ENCODE peak calls at places on chromosomes 13 and 19, in four cellular contexts. C is sigmoid colon, T is ovary, S is adipocyte. Y is an unnamed sample. For H3K4me1, the result is how much of the 10 kb centered on the place peaks cover.

GRCh38 chr13:96141032-96141431 is 51.1 kb downstream of the HS6ST3 start:
- DNase-seq in C (no peak), S (peak), T (no peak), Y (no peak)

GRCh38 chr13:52862358-52863206 is 14.1 kb upstream of the PCDH8 start:
- DNase-seq in T (no peak), C (no peak), S (no peak), Y (no peak)

GRCh38 chr13:112976526-112976925 is 7.5 kb downstream of the MCF2L start:
- DNase-seq in C (no peak), S (no peak), T (no peak), Y (no peak)

GRCh38 chr13:40657961-40658360 is 8.5 kb downstream of the FOXO1 start:
- DNase-seq in C (no peak), S (no peak), T (no peak), Y (no peak)

GRCh38 chr13:26616126-26616525 is 58.6 kb downstream of the WASF3 start:
- DNase-seq in C (no peak), S (peak), T (no peak), Y (no peak)

GRCh38 chr19:42511340-42511739 is 16.9 kb downstream of the CEACAM1 start:
- DNase-seq in S (no peak), T (no peak), C (no peak), Y (no peak)

GRCh38 chr19:22620401-22620800 is 13.7 kb upstream of the ZNF492 start:
- DNase-seq in S (no peak), C (no peak), T (no peak), Y (no peak)

GRCh38 chr13:46492946-46493345 is 60.0 kb upstream of the LRCH1 start:
- DNase-seq in S (peak), T (no peak), C (no peak), Y (no peak)

GRCh38 chr13:33270906-33271538 is 14.5 kb downstream of the STARD13 start:
- DNase-seq in T (no peak), C (no peak), S (peak), Y (no peak)

GRCh38 chr13:109790071-109790470 is 3.7 kb upstream of the IRS2 start:
- DNase-seq in T (no peak), C (no peak), S (peak), Y (no peak)

GRCh38 chr19:29260477-29261317 is 47.7 kb upstream of the UQCRFS1 start:
- DNase-seq in T (no peak), C (no peak), S (peak), Y (no peak)

GRCh38 chr13:112333756-112334543 is 42.2 kb upstream of the SPACA7 start:
- DNase-seq in S (no peak), C (no peak), T (no peak), Y (peak)

GRCh38 chr19:16398530-16399241 is 73.1 kb downstream of the EPS15L1 start:
- DNase-seq in S (no peak), C (no peak), T (no peak), Y (no peak)

GRCh38 chr13:32080328-32080744 is 48.8 kb downstream of the FRY start:
- DNase-seq in S (no peak), C (no peak), T (no peak), Y (no peak)

GRCh38 chr19:29714953-29715694 is at the start of gene C19orf12:
- DNase-seq in S (peak), T (peak), C (peak), Y (peak)

GRCh38 chr13:109816112-109816978 is 30.0 kb upstream of the IRS2 start:
- DNase-seq in S (no peak), T (no peak), C (no peak), Y (no peak)

GRCh38 chr19:11598103-11598483 is 810 bp downstream of the ZNF627 start:
- DNase-seq in T (no peak), S (no peak), C (peak), Y (no peak)

GRCh38 chr19:15288146-15288963 is 44.0 kb downstream of the BRD4 start:
- DNase-seq in S (peak), C (peak), T (no peak), Y (peak)

GRCh38 chr13:99465454-99465853 is 35.8 kb upstream of the TM9SF2 start:
- DNase-seq in C (no peak), T (no peak), S (no peak), Y (no peak)

GRCh38 chr13:53136554-53136953 is 107.9 kb downstream of the OLFM4 start:
- DNase-seq in C (no peak), T (no peak), S (no peak), Y (no peak)

GRCh38 chr13:76386316-76386715 is 499.9 kb downstream of the KCTD12 start:
- DNase-seq in C (no peak), S (no peak), T (no peak), Y (no peak)

GRCh38 chr19:13914777-13915176 is 8.8 kb downstream of the CC2D1A start:
- DNase-seq in S (no peak), C (no peak), T (no peak), Y (no peak)

GRCh38 chr19:23817519-23817918 is 58.8 kb upstream of the ZNF681 start:
- DNase-seq in C (no peak), T (no peak), S (peak), Y (no peak)

GRCh38 chr13:81671103-81671502 is 1330.2 kb upstream of the SPRY2 start:
- DNase-seq in T (no peak), C (no peak), S (no peak), Y (no peak)

GRCh38 chr13:72284791-72285190 is 417.8 kb upstream of the DACH1 start:
- DNase-seq in C (no peak), T (no peak), S (no peak), Y (no peak)

GRCh38 chr19:17073869-17074627 is 1.2 kb downstream of the HAUS8 start:
- DNase-seq in C (no peak), S (no peak), T (no peak), Y (no peak)

GRCh38 chr13:25958983-25959382 is 92.8 kb downstream of the SHISA2 start:
- DNase-seq in C (no peak), S (no peak), T (no peak), Y (no peak)

GRCh38 chr13:107824636-107825035 is 390.7 kb downstream of the LIG4 start:
- DNase-seq in C (no peak), S (no peak), T (no peak), Y (no peak)

GRCh38 chr19:56155124-56155687 is 14.1 kb downstream of the ZNF444 start:
- DNase-seq in T (no peak), S (no peak), C (no peak), Y (no peak)

GRCh38 chr13:50129923-50130685 is 114.9 kb downstream of the KCNRG start:
- DNase-seq in C (peak), T (peak), S (peak), Y (peak)
- H3K4me1 ChIP-seq in C (under half), T (under half), S (under half), Y (under half)

GRCh38 chr13:106163426-106163825 is 372.0 kb downstream of the EFNB2 start:
- DNase-seq in C (no peak), T (no peak), S (no peak), Y (no peak)
- H3K4me1 ChIP-seq in C (under half), T (under half), S (under half), Y (under half)

DNA sequence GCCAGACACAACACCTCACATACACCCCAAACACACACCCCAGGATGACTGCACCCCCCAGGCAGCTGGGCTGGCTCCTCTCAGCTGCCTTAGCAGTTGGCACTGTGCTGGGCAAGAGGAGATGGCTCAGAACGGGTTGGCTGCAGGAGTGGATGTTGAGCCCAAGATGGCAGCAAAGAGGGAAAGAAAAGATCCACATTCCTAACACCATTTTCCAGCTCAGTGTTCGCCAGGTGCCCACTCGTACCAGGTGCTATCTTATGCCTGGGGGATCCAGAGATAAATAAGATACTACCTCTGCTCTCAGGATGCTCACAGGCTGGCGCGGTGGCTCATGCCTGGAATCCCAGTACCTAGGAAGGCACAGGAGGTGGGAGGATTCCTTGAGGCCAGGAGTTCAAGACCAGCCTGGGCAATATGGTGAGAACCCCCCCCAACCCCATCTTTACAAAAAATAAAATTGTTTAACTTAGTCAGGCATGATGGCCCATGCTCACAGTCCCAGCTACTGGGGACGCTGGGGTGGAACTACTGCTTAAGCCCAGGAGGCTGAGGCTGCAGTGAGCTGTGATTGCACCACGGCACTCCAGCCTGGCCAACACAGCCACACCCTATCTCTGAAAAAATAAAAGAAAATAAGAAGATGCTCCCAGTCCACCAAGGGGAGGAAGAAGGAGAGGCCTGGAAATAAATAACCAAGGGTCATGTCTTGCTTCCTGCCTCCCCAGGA is 89.7 kb upstream of the ZNF507 start:
- DNase-seq in C (no peak), S (no peak), T (no peak), Y (no peak)
- H3K4me1 ChIP-seq in C (under half), S (under half), T (under half), Y (under half)

GRCh38 chr19:703329-703650 is 5.4 kb upstream of the PALM start:
- DNase-seq in T (no peak), S (no peak), C (no peak), Y (no peak)
- H3K4me1 ChIP-seq in T (under half), S (under half), C (under half), Y (under half)

DNA sequence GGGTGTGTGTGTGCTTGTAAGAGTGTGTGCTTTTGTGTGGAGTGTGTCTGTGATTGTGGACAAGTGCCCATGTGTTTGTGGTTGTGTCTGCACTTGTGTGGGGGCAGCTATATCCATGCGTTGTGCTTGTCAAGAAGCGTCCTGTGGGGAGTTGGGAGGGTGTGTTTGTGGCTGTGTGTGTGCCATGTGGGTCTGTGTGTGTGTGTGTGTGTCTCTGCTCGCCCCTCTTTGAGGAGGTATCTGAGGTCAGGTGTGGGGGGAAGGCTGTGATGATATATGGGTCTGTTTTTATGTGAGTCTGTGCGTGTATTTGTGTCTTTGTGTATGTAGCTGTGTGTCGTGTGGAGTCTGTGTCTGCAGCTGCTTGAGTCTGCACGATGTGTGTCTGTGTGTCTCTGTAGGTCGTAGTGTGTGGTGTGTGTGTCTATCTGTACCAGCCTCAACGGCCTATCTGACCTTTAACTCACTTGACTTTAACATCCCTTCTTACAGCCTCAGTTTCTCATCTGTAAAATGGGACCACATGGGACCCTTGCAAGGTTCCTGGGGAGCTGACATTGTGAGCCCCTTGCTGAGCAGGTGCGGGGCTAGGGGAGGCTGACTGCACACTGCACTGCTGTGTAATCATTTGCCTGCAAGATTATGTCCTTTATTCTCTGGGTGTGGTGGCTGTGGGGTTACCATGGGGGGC is 4.0 kb upstream of the NFIC start:
- DNase-seq in S (no peak), C (no peak), T (no peak), Y (no peak)
- H3K4me1 ChIP-seq in S (under half), C (under half), T (under half), Y (under half)

DNA sequence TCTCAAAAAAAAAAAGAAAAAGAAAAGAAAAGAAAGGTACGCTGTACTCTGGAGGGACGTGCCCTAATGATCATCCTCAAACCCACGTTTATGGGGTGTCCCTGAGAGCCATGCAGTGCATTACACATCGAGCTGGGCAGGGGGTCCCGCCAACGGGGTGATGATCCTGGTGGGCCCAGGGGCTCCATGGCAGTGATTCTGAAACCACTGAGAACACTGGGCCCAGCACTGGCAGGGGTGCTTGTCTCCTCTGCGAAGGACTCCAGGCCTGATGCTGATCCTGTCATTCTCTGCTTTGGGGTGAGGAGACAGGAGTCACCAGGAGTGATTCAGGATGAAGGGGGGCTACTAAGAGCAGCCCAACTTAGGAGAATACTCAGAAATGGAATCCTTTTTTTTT is 18.7 kb downstream of the MOB3A start:
- DNase-seq in T (no peak), C (no peak), S (no peak), Y (peak)
- H3K4me1 ChIP-seq in T (under half), C (under half), S (under half), Y (under half)

DNA sequence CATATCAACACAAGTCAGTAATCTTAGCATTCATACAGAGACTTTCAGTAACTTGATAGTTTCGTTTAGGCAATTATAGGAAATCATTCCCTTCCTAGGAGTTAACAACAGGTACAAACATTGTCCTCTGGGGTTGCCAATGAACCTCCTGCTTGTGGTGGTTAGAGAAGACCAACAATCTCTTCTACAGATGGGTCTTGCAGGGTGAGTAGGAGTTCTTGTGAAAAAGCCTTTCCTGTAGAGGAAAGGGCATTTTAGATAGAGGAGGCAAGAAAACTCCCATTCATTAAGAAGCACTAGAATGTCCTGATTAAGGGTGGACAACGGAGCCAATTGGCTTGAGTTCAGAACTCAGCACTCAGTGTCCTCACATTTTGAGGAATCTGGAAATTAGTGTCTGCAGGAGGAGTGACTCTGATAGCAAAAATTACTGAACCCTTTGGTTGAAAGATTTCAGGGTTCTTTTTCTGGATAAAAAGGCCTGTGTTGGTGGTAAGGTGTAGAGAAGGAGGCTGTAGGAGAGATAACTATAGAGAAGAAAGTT is 4.2 kb downstream of the WDFY2 start:
- DNase-seq in C (no peak), T (no peak), S (no peak), Y (no peak)
- H3K4me1 ChIP-seq in C (under half), T (under half), S (half or more), Y (under half)

GRCh38 chr19:1019616-1019961 is 1.3 kb downstream of the TMEM259 start:
- DNase-seq in T (no peak), S (no peak), C (no peak), Y (peak)
- H3K4me1 ChIP-seq in T (under half), S (under half), C (under half), Y (under half)

DNA sequence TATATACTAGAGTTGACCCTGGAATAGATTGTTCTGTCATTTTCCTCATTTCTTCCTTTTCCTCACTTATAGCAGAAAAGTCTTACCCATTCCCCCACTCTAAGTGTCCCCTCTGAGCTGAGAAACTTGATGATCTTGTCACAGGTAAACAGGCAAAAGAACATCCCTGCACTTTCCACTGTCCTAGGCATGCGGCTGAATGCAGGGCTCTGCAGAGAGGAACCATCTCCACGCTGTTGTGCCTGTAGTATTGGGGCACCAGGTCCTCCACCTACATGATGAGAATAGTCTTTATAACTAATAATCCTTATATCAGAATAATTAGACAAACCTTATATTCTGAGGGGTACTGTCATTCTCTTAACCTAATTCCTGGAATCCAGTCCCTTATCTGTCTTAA is 211.3 kb downstream of the RBM26 start:
- DNase-seq in T (no peak), S (no peak), C (no peak), Y (no peak)
- H3K4me1 ChIP-seq in T (under half), S (under half), C (under half), Y (under half)

DNA sequence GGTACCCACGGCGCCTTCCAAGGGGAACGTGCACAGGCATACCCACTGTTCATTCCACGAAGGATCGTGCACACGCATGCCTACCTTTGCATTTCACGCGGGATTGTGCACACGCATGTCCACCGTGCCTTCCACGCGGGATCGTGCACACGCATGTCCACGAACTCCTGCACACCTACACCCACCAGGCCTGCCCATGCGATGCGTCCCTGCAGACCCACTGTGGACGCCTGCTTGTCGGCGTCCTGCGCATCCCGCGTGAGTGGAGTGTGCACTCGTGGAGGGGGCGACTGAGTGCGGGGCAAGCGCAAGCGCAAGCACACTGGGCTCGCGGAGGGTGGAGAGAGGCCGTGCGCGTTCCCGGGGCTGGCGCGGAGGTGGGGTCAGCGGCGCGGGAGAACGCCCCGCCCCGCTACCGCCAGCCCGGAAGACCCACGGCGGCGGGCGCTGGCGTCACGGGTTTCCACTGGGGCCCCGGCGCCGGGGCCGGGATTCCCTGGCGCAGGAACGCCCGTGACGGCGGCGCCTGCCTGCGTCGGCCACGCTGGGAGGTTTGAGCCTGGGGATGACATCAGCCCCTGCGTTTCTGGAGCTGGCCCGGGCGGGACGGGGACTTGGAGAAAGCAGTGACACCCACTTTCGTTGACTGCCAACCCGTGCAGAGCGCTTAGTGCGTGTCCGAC is 18.7 kb downstream of the GADD45B start:
- DNase-seq in T (peak), C (peak), S (peak), Y (peak)
- H3K4me1 ChIP-seq in T (under half), C (under half), S (under half), Y (under half)